ENCODE peak calls at places on chromosomes 2 and 18, in ten cellular contexts. N is fibroblast of lung; D is fibroblast of pulmonary artery; G is activated naive CD4-positive, alpha-beta T cell treated with anti-CD3 and anti-CD28 coated beads, Interleukin-2, amount 10 ng/mL, durations not matched to agents 7 days and 5 days; R is GM13977; S is activated naive CD8-positive, alpha-beta T cell treated with anti-CD3 and anti-CD28 coated beads, Interleukin-2, amount 50 U/mL, for 16 hours; P is stimulated activated CD4-positive, alpha-beta T cell treated with anti-CD3 and anti-CD28 coated beads, Interleukin-4, amount 100 ng/mL, for 48 hours; C is NCI-H1436; E is fibroblast of the aortic adventitia; B is MM.1S. I is an unnamed sample.

GRCh38 chr2:46875226-46875899 is 40.2 kb downstream of the MCFD2 start:
- DNase-seq in C (no peak), E (no peak), N (no peak), G (no peak), B (no peak), S (no peak), D (no peak), P (no peak), R (no peak), I (no peak)

GRCh38 chr2:105329561-105330495 is at the start of gene TGFBRAP1:
- DNase-seq in S (no peak), P (peak), R (peak), D (peak), B (peak), E (no peak), N (peak), C (peak), G (peak), I (peak)

GRCh38 chr2:135986507-135986906 is 1.1 kb upstream of the DARS1 start:
- DNase-seq in P (no peak), D (no peak), G (no peak), S (no peak), C (no peak), N (no peak), R (no peak), B (no peak), E (no peak), I (no peak)

GRCh38 chr2:8546319-8547283 is 135.3 kb upstream of the ID2 start:
- DNase-seq in S (no peak), D (no peak), P (no peak), C (no peak), R (no peak), N (no peak), B (no peak), E (no peak), G (no peak), I (no peak)

GRCh38 chr18:24023185-24023814 is 8.7 kb downstream of the TTC39C start:
- DNase-seq in R (no peak), G (no peak), C (no peak), P (no peak), N (no peak), D (no peak), E (no peak), B (no peak), S (no peak), I (no peak)

GRCh38 chr2:217142649-217143266 is 282.9 kb upstream of the TNP1 start:
- DNase-seq in P (peak), R (no peak), G (peak), B (no peak), E (peak), S (no peak), N (no peak), C (no peak), D (peak), I (no peak)

GRCh38 chr2:120447122-120447785 is 101.3 kb downstream of the INHBB start:
- DNase-seq in G (no peak), E (no peak), D (no peak), C (no peak), R (no peak), N (no peak), S (no peak), B (no peak), P (no peak), I (no peak)

GRCh38 chr2:134522856-134523460 is 195.8 kb downstream of the TMEM163 start:
- DNase-seq in D (no peak), E (no peak), B (no peak), N (no peak), G (no peak), R (no peak), P (no peak), S (no peak), C (peak), I (peak)

GRCh38 chr2:156340818-156341481 is 8.4 kb upstream of the NR4A2 start:
- DNase-seq in P (no peak), D (no peak), B (peak), S (no peak), N (no peak), E (peak), R (peak), C (no peak), G (peak), I (no peak)

GRCh38 chr2:241994556-241995213 is 125.2 kb downstream of the RTP5 start:
- DNase-seq in B (no peak), R (no peak), P (no peak), E (no peak), C (no peak), D (no peak), N (no peak), S (no peak), G (no peak), I (no peak)

GRCh38 chr2:173884403-173884802 is 80.8 kb downstream of the SP3 start:
- DNase-seq in N (peak), S (no peak), C (no peak), G (peak), R (no peak), D (peak), E (peak), B (peak), P (peak), I (no peak)

I was measured in NCI-H1092.